ENCODE peak calls at places on chromosome X, in nine cellular contexts. A, U, H, C, T, V, S, B and N are unnamed samples.

GRCh38 chrX:107576841-107577240 is 51.5 kb upstream of the PRPS1 start:
- DNase-seq in A (no peak), U (no peak), H (no peak), C (no peak), T (no peak), V (no peak), S (no peak), B (no peak), N (no peak)

GRCh38 chrX:74924449-74925209 is 623 bp downstream of the NEXMIF start:
- DNase-seq in A (peak), U (no peak), H (peak), C (peak), T (peak), V (peak), S (no peak), B (peak), N (peak)

GRCh38 chrX:120697053-120697452 is 67.2 kb upstream of the C1GALT1C1 start:
- DNase-seq in A (no peak), U (no peak), H (no peak), C (no peak), T (no peak), V (no peak), S (no peak), B (no peak), N (no peak)

GRCh38 chrX:70033348-70033747 is 16.4 kb downstream of the AWAT2 start:
- DNase-seq in A (peak), U (no peak), H (peak), C (peak), T (no peak), V (no peak), S (no peak), B (no peak), N (no peak)

GRCh38 chrX:50751091-50751490 is 62.9 kb downstream of the SHROOM4 start:
- DNase-seq in A (no peak), U (no peak), H (no peak), C (no peak), T (no peak), V (no peak), S (no peak), B (no peak), N (no peak)

GRCh38 chrX:155577682-155578081 is 35.1 kb downstream of the TMLHE start:
- DNase-seq in A (no peak), U (no peak), H (no peak), C (no peak), T (no peak), V (no peak), S (no peak), B (no peak), N (no peak)

GRCh38 chrX:112642349-112642748 is 37.4 kb downstream of the LHFPL1 start:
- DNase-seq in A (peak), U (no peak), H (peak), C (peak), T (no peak), V (no peak), S (no peak), B (peak), N (no peak)

GRCh38 chrX:14027031-14027430 is 2.7 kb downstream of the GEMIN8 start:
- DNase-seq in A (no peak), U (no peak), H (no peak), C (peak), T (no peak), V (no peak), S (peak), B (no peak), N (no peak)

GRCh38 chrX:111492085-111492484 is 19.4 kb upstream of the SERTM2 start:
- DNase-seq in A (no peak), U (no peak), H (no peak), C (no peak), T (no peak), V (no peak), S (no peak), B (no peak), N (no peak)

GRCh38 chrX:12076046-12076445 is 62.2 kb upstream of the FRMPD4 start:
- DNase-seq in A (peak), U (no peak), H (peak), C (peak), T (no peak), V (no peak), S (no peak), B (no peak), N (no peak)

GRCh38 chrX:12080265-12080664 is 58.0 kb upstream of the FRMPD4 start:
- DNase-seq in A (peak), U (no peak), H (peak), C (peak), T (no peak), V (no peak), S (no peak), B (peak), N (no peak)
- TF ChIP-seq CTCF in A (peak), U (no peak), H (peak), C (peak), T (peak), V (peak), S (peak), B (peak), N (no peak)

GRCh38 chrX:133214316-133214715 is 3.8 kb downstream of the TFDP3 start:
- DNase-seq in A (peak), U (no peak), H (no peak), C (no peak), T (no peak), V (no peak), S (no peak), B (no peak), N (no peak)

GRCh38 chrX:133218329-133218728 is at the start of gene TFDP3:
- DNase-seq in A (no peak), U (no peak), H (no peak), C (no peak), T (no peak), V (no peak), S (no peak), B (no peak), N (no peak)

GRCh38 chrX:133215017-133215416 is 3.1 kb downstream of the TFDP3 start:
- DNase-seq in A (no peak), U (no peak), H (no peak), C (no peak), T (no peak), V (no peak), S (no peak), B (no peak), N (no peak)

DNA sequence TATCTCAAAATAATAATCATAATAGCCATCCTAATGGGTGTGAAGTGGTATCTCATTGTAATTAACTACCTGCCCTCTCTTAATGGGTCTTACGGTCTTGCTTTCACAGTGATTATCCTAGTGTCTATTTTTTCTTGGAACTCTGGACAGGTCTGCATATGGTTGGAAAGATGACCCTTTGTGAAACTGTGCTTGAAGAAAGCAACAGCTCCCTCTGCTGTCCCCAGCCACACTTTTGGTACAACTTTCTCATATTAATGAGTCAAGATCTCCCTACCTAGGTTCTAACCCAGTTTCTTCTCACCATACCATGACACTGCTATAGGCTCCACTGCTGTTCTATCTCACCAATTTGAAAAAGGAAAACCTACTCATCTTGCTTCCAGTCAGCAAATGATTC is 2.4 kb downstream of the TFDP3 start:
- DNase-seq in A (no peak), U (no peak), H (peak), C (no peak), T (no peak), V (no peak), S (no peak), B (peak), N (no peak)
- TF ChIP-seq CTCF in A (peak), U (no peak), H (no peak), C (no peak), T (peak), V (peak), S (peak), B (peak), N (no peak)

DNA sequence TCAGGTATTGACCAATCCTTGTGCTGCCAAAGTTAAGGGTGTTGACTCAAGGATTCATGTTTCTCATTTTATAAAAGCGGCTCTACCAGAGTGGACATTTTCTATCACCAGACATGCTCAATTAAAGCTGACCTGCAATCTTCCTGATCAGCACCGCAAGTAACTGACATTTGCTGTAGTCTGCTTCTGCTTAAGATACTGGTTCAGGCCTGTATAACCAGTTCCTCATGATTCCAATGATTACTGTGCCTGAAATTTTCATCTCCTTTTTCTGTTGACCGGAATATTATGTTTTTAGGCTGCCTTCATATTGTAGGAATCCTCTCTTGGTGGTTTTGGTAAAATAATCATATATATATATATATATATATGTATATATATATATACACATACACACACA is 160.2 kb upstream of the SPIN4 start:
- DNase-seq in A (no peak), U (no peak), H (no peak), C (no peak), T (no peak), V (no peak), S (no peak), B (no peak), N (no peak)
- TF ChIP-seq CTCF in A (no peak), U (no peak), H (no peak), C (no peak), T (no peak), V (no peak), S (no peak), B (no peak), N (no peak)

DNA sequence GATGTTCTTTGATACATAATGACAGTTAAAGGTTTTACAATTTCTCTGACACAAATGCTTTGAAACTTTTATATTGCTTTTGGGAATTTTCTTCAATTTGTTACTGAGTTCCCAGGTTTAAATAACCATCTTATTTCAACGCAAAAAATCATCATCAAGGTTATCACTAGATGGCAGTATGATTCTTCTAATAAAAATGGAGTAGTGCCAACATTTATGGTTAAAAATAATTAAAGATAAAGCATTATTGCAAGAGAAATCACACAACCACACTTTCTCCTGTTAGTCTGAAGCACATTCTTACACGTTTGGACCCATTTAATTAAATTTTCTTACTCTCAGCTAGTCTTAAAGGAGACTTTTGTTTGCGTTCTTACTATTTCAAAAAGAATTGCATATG is 611.3 kb upstream of the CPXCR1 start:
- DNase-seq in A (no peak), U (no peak), H (no peak), C (peak), T (no peak), V (no peak), S (no peak), B (peak), N (no peak)
- TF ChIP-seq CTCF in A (no peak), U (no peak), H (no peak), C (no peak), T (peak), V (peak), S (no peak), B (peak), N (no peak)

GRCh38 chrX:47958943-47959342 is 44.8 kb downstream of the ZNF182 start:
- DNase-seq in A (no peak), U (no peak), H (no peak), C (peak), T (no peak), V (no peak), S (no peak), B (peak), N (no peak)
- TF ChIP-seq CTCF in A (peak), U (no peak), H (no peak), C (peak), T (peak), V (no peak), S (peak), B (peak), N (no peak)

GRCh38 chrX:153442463-153442862 is 3.4 kb downstream of the TREX2 start:
- DNase-seq in A (no peak), U (no peak), H (no peak), C (no peak), T (no peak), V (no peak), S (no peak), B (no peak), N (no peak)
- TF ChIP-seq CTCF in A (no peak), U (no peak), H (no peak), C (no peak), T (no peak), V (no peak), S (no peak), B (no peak), N (no peak)

GRCh38 chrX:149877157-149877556 is 3.8 kb upstream of the MAGEA8 start:
- DNase-seq in A (no peak), U (no peak), H (no peak), C (no peak), T (no peak), V (no peak), S (no peak), B (no peak), N (no peak)

GRCh38 chrX:149877636-149878035 is 3.3 kb upstream of the MAGEA8 start:
- DNase-seq in A (no peak), U (no peak), H (peak), C (peak), T (no peak), V (no peak), S (peak), B (no peak), N (no peak)

DNA sequence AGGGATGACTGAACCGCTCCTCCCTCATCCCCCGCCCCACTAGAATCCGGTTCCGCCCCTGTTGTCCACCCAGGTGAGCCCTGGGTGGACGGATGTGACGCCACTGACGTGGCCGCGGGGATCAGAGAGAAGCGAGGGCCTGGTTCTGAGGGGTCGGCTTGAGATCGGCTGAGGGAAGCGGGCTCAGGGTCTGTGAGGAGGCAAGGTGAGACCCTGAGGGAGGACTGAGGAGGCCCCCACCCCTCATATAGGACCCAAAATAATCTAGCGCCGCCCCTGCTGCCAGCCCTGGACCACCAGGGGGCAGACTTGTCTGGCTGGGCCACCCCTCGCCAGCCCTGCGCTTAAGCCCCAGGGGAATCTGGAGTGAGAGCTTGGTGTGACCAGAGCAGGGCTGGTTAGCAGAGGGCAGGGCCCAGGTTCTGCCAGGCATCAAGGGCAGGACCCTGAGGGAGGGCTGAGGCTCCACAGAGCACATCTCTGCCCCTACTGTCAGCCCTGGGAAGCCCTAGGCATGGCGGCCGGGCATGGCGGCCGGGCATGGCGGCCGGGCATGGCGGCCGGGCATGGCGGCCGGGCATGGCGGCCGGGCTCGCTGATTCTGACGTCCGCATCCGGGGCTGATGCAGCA is at the start of gene MAGEA8:
- DNase-seq in A (no peak), U (no peak), H (no peak), C (no peak), T (no peak), V (no peak), S (no peak), B (no peak), N (no peak)
- TF ChIP-seq CTCF in A (no peak), U (no peak), H (no peak), C (no peak), T (no peak), V (no peak), S (no peak), B (no peak), N (no peak)